ENCODE peak calls at places on chromosome 13, in seven cellular contexts. R, V, M, A, G, H and U are unnamed samples. For H3K9me3, the result is how much of the 10 kb centered on the place peaks cover.

GRCh38 chr13:110458594-110459365 is 102.7 kb downstream of the RAB20 start:
- DNase-seq in R (no peak), V (no peak), M (no peak), A (no peak), G (no peak), H (no peak), U (no peak)

GRCh38 chr13:85170372-85170771 is 628.8 kb downstream of the SLITRK6 start:
- DNase-seq in R (no peak), V (no peak), M (no peak), A (no peak), G (no peak), H (no peak), U (no peak)

GRCh38 chr13:32121316-32121715 is 89.7 kb downstream of the FRY start:
- DNase-seq in R (no peak), V (no peak), M (no peak), A (no peak), G (no peak), H (no peak), U (no peak)

GRCh38 chr13:102912599-102912998 is 66.8 kb downstream of the ERCC5 start:
- DNase-seq in R (no peak), V (no peak), M (no peak), A (no peak), G (no peak), H (no peak), U (no peak)

GRCh38 chr13:53038993-53039392 is 10.4 kb downstream of the OLFM4 start:
- DNase-seq in R (no peak), V (no peak), M (no peak), A (no peak), G (no peak), H (no peak), U (no peak)

GRCh38 chr13:87671031-87671823 is at the start of gene SLITRK5:
- DNase-seq in R (peak), V (no peak), M (peak), A (peak), G (no peak), H (no peak), U (peak)

GRCh38 chr13:25744176-25744575 is 307.6 kb downstream of the SHISA2 start:
- DNase-seq in R (no peak), V (no peak), M (no peak), A (no peak), G (no peak), H (no peak), U (no peak)

GRCh38 chr13:49366841-49367240 is 77.0 kb downstream of the CAB39L start:
- DNase-seq in R (no peak), V (no peak), M (no peak), A (no peak), G (no peak), H (no peak), U (no peak)

GRCh38 chr13:77832339-77833100 is 86.1 kb downstream of the EDNRB start:
- DNase-seq in R (no peak), V (no peak), M (no peak), A (no peak), G (no peak), H (no peak), U (no peak)

GRCh38 chr13:110341445-110342247 is 34.6 kb downstream of the COL4A2 start:
- DNase-seq in R (no peak), V (no peak), M (no peak), A (no peak), G (no peak), H (no peak), U (no peak)

GRCh38 chr13:21008026-21008425 is 53.4 kb downstream of the LATS2 start:
- DNase-seq in R (no peak), V (no peak), M (no peak), A (no peak), G (no peak), H (no peak), U (no peak)

GRCh38 chr13:40895207-40895606 is 105.8 kb downstream of the SLC25A15 start:
- DNase-seq in R (no peak), V (no peak), M (no peak), A (no peak), G (no peak), H (no peak), U (no peak)

GRCh38 chr13:107365466-107366215 is 797.7 kb upstream of the ARGLU1 start:
- DNase-seq in R (no peak), V (no peak), M (no peak), A (no peak), G (no peak), H (no peak), U (no peak)

GRCh38 chr13:101868585-101869469 is 416.4 kb downstream of the ITGBL1 start:
- DNase-seq in R (no peak), V (no peak), M (no peak), A (no peak), G (no peak), H (no peak), U (no peak)

GRCh38 chr13:45372189-45373115 is 31.5 kb upstream of the TPT1 start:
- DNase-seq in R (no peak), V (no peak), M (no peak), A (no peak), G (no peak), H (no peak), U (no peak)

DNA sequence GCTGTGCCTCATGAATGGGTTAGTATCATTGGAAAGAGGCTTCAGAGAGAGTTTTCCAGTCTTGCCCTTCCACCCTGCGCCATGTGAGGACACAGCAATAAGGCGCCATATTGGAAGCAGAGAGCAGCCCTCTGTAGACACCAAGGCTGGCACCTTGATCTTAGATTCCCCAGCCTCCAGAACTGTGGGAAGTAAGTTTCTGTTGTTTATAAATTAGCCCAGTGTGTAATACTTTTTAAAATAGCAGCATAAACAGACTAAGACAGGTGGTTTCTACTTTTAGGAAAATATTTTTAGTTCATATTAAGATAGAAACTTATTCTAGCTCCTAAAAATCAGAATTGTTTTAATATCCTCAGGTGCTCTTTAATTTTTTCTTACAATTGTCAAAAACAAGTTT is 117.9 kb downstream of the TM9SF2 start:
- DNase-seq in R (no peak), V (no peak), M (no peak), A (no peak), G (no peak), H (no peak), U (no peak)
- H3K9me3 ChIP-seq in R (under half), V (under half), M (under half), A (under half), G (under half), H (under half), U (under half)

DNA sequence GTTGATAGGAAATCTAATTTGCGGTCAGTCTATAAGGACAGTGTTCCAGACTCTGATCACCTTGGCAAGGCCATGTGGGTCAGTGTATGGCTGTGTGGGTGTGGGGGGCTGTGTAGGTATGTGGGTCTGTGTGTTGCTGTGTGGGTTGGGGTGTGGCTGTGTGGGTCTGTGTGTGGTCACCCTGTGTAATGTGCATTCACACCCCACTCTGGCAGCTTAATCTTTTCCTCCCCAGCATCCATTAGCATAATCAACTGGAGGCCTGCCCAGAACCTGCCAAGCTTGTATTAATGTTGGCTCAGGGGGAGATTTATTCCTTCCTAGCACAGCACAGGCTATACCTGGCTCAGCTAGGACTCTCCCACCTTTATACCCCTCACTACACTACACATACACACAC is 203.2 kb downstream of the TUBA3C start:
- DNase-seq in R (no peak), V (no peak), M (no peak), A (no peak), G (no peak), H (no peak), U (no peak)
- H3K9me3 ChIP-seq in R (under half), V (under half), M (under half), A (under half), G (under half), H (under half), U (under half)

DNA sequence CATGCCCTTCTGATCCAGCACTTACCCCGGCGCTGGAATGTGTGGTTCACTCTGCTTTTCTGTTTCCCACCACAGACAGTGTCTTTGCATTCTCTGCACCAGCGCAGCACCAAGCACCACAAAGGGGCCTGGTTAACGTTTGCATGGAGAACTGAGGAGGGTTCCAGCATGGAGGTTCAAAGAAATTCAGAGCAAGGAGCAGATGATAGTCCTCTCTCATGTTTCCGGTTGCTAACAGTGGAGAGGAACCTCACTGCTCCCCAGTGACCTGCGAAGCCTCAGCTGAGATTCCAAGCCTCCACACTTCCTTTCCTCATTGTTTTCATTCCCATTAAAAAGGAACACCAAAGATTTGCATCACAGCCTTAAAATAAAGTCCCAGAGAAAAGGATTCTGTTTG is 99.7 kb downstream of the STARD13 start:
- DNase-seq in R (no peak), V (no peak), M (no peak), A (no peak), G (no peak), H (no peak), U (no peak)
- H3K9me3 ChIP-seq in R (under half), V (under half), M (under half), A (under half), G (under half), H (under half), U (under half)

GRCh38 chr13:113964251-113964995 is 9.5 kb downstream of the C13orf46 start:
- DNase-seq in R (no peak), V (no peak), M (peak), A (no peak), G (no peak), H (no peak), U (peak)

GRCh38 chr13:113963376-113963775 is 10.5 kb downstream of the C13orf46 start:
- DNase-seq in R (no peak), V (no peak), M (peak), A (no peak), G (no peak), H (no peak), U (no peak)

GRCh38 chr13:113962386-113962785 is 11.5 kb downstream of the C13orf46 start:
- DNase-seq in R (no peak), V (no peak), M (peak), A (no peak), G (no peak), H (no peak), U (no peak)

GRCh38 chr13:113965383-113965874 is 8.4 kb downstream of the C13orf46 start:
- DNase-seq in R (no peak), V (no peak), M (no peak), A (no peak), G (no peak), H (no peak), U (no peak)

DNA sequence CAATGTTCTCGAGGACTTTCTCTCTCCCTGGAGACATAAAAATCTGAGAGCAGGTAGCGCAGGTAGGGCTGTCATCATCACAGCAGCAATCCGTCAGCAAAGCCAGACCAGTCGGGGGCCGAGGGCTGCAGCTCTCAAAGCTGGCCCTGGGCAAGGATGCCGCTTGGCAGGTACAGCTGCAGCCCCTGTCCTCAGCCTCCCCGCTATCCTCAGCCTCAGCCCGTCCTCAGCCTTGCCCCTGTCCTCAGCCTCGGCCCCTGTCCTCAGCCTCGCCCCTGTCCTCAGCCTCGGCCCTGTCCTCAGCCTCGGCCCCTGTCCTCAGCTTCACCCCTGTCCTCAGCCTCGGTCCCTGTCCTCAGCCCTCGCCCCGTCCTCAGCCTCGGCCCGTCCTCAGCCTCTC is 10.9 kb downstream of the C13orf46 start:
- DNase-seq in R (no peak), V (no peak), M (peak), A (no peak), G (no peak), H (no peak), U (peak)
- H3K9me3 ChIP-seq in R (under half), V (under half), M (under half), A (under half), G (under half), H (under half), U (under half)

GRCh38 chr13:28251462-28251861 is 113.1 kb downstream of the PAN3 start:
- DNase-seq in R (no peak), V (no peak), M (no peak), A (no peak), G (no peak), H (no peak), U (no peak)

GRCh38 chr13:28248080-28248479 is 109.7 kb downstream of the PAN3 start:
- DNase-seq in R (no peak), V (no peak), M (no peak), A (no peak), G (no peak), H (no peak), U (no peak)

GRCh38 chr13:28246891-28247290 is 108.5 kb downstream of the PAN3 start:
- DNase-seq in R (no peak), V (no peak), M (no peak), A (no peak), G (no peak), H (no peak), U (no peak)

GRCh38 chr13:28250542-28250941 is 112.2 kb downstream of the PAN3 start:
- DNase-seq in R (no peak), V (no peak), M (no peak), A (no peak), G (no peak), H (no peak), U (no peak)

DNA sequence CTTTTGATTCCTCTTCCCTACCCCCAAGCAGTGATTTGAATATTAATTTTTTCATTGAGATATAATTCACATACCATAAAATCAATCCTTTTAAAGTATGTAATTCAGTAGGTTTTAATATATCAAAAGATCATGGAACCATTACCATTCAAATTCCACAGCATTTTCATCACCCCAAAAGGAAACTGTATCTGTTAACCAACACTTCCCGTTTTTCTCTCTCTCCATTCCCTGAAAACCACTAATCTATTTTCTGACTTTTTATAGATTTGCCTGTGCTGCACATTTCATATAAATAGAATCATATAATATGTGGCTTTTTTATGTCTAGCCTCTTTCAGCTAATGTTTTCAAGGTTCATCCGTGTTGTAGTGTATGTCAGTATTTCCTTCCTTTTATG is 107.1 kb downstream of the PAN3 start:
- DNase-seq in R (no peak), V (no peak), M (no peak), A (no peak), G (no peak), H (no peak), U (no peak)
- H3K9me3 ChIP-seq in R (under half), V (under half), M (under half), A (under half), G (under half), H (under half), U (under half)